ENCODE peak calls at places on chromosomes 2 and 18, in four cellular contexts. L is GF-D8; F is endodermal cell; S is activated T-helper 2 cell treated with anti-CD3 and anti-CD28 coated beads, Interferon-gamma antibody, Interleukin-2, Interleukin-4, amounts not matched to agents 10 μg/mL and 5 μg/mL and 100 μg/mL, durations not matched to agents 14 hours and 24 hours and 36 hours. J is an unnamed sample.

GRCh38 chr2:139992078-139992477 is 1211.9 kb upstream of the NXPH2 start:
- DNase-seq in L (no peak), F (peak; percentile 79), S (no peak), J (no peak)

GRCh38 chr2:148876190-148876588 is 1.2 kb downstream of the KIF5C start:
- DNase-seq in L (no peak), F (peak; percentile 90), S (no peak), J (no peak)

GRCh38 chr2:12769492-12770105 is 52.9 kb downstream of the TRIB2 start:
- DNase-seq in L (no peak), F (no peak), S (no peak), J (no peak)

GRCh38 chr2:239443666-239444567 is 43.1 kb upstream of the HDAC4 start:
- DNase-seq in L (no peak), F (peak; percentile 38), S (no peak), J (no peak)

GRCh38 chr2:74381751-74382150 is 1.6 kb upstream of the DCTN1 start:
- DNase-seq in L (no peak), F (no peak), S (no peak), J (no peak)

GRCh38 chr18:77539860-77540259 is 290.2 kb downstream of the GALR1 start:
- DNase-seq in L (no peak), F (no peak), S (no peak), J (no peak)

GRCh38 chr2:108215794-108216211 is 24.0 kb upstream of the SULT1C3 start:
- DNase-seq in L (no peak), F (peak; percentile 65), S (no peak), J (no peak)

GRCh38 chr2:176395273-176395854 is 126.1 kb downstream of the MTX2 start:
- DNase-seq in L (no peak), F (no peak), S (no peak), J (no peak)

GRCh38 chr18:49304746-49305145 is 155.7 kb downstream of the DYM start:
- DNase-seq in L (no peak), F (no peak), S (no peak), J (no peak)

GRCh38 chr2:25362049-25362563 is 20.4 kb upstream of the DNMT3A start:
- DNase-seq in L (peak; percentile 74), F (peak; percentile 99), S (peak; percentile 93), J (peak; percentile 93)

GRCh38 chr2:180979935-180980184 is 545 bp upstream of the UBE2E3 start:
- DNase-seq in L (no peak), F (no peak), S (no peak), J (no peak)

GRCh38 chr18:49178736-49179135 is 228.0 kb upstream of the SMAD7 start:
- DNase-seq in L (no peak), F (peak; percentile 55), S (no peak), J (no peak)

GRCh38 chr18:79947881-79948610 is 3.4 kb downstream of the SLC66A2 start:
- DNase-seq in L (no peak), F (peak; percentile 26), S (no peak), J (no peak)

GRCh38 chr2:240582781-240583180 is 3.8 kb upstream of the CAPN10 start:
- DNase-seq in L (no peak), F (no peak), S (no peak), J (no peak)

GRCh38 chr2:226411727-226412360 is 387.8 kb downstream of the IRS1 start:
- DNase-seq in L (no peak), F (no peak), S (no peak), J (no peak)

GRCh38 chr2:62221141-62221540 is 25.2 kb downstream of the B3GNT2 start:
- DNase-seq in L (no peak), F (no peak), S (no peak), J (no peak)

GRCh38 chr2:182298456-182298855 is 128.4 kb downstream of the PDE1A start:
- DNase-seq in L (no peak), F (no peak), S (no peak), J (no peak)

J was measured in activated T-helper 1 cell treated with anti-CD3 and anti-CD28 coated beads, Interleukin-12 subunit alpha, Interleukin-12 subunit beta, Interleukin-2, Interleukin-4 antibody, amounts not matched to agents 30 ng/mL and 10 ng/mL and 1 ng/mL, durations not matched to agents 14 hours and 24 hours and 36 hours.